ENCODE peak calls at places on chromosome 10, in seven cellular contexts. W, H, B, O, F, J and D are unnamed samples.

GRCh38 chr10:60208676-60209269 is 180.9 kb downstream of the ANK3 start:
- DNase-seq in W (no peak), H (no peak), B (no peak), O (peak), F (no peak), J (peak), D (no peak)

GRCh38 chr10:46546591-46547330 is 9.7 kb downstream of the GPRIN2 start:
- DNase-seq in W (peak), H (peak), B (no peak), O (no peak), F (peak), J (no peak), D (peak)

GRCh38 chr10:110409926-110410325 is 87.8 kb upstream of the DUSP5 start:
- DNase-seq in W (no peak), H (no peak), B (no peak), O (no peak), F (no peak), J (no peak), D (no peak)

GRCh38 chr10:44955408-44956070 is 4.1 kb upstream of the RASSF4 start:
- DNase-seq in W (no peak), H (peak), B (no peak), O (no peak), F (peak), J (no peak), D (no peak)

GRCh38 chr10:21427804-21428481 is 97.5 kb downstream of the SKIDA1 start:
- DNase-seq in W (no peak), H (no peak), B (no peak), O (peak), F (no peak), J (no peak), D (no peak)

GRCh38 chr10:132554991-132555647 is 17.5 kb downstream of the INPP5A start:
- DNase-seq in W (peak), H (peak), B (no peak), O (no peak), F (peak), J (no peak), D (peak)

GRCh38 chr10:96691761-96692160 is 28.6 kb downstream of the PIK3AP1 start:
- DNase-seq in W (no peak), H (no peak), B (no peak), O (no peak), F (no peak), J (no peak), D (no peak)

GRCh38 chr10:51651063-51651462 is 48.3 kb downstream of the CSTF2T start:
- DNase-seq in W (no peak), H (no peak), B (no peak), O (no peak), F (no peak), J (no peak), D (no peak)

GRCh38 chr10:123669901-123670300 is 3.7 kb downstream of the GPR26 start:
- DNase-seq in W (no peak), H (no peak), B (no peak), O (no peak), F (no peak), J (no peak), D (no peak)

GRCh38 chr10:123663522-123663921 is 2.6 kb upstream of the GPR26 start:
- DNase-seq in W (no peak), H (no peak), B (no peak), O (no peak), F (no peak), J (no peak), D (no peak)

GRCh38 chr10:123666318-123667291 is at the start of gene GPR26:
- DNase-seq in W (no peak), H (no peak), B (no peak), O (no peak), F (no peak), J (peak), D (no peak)

GRCh38 chr10:123665371-123666286 is 526 bp upstream of the GPR26 start:
- DNase-seq in W (no peak), H (no peak), B (no peak), O (no peak), F (no peak), J (peak), D (no peak)
- TF ChIP-seq EP300 in W (no peak), H (no peak), B (no peak), O (no peak), F (no peak), J (no peak), D (no peak)

DNA sequence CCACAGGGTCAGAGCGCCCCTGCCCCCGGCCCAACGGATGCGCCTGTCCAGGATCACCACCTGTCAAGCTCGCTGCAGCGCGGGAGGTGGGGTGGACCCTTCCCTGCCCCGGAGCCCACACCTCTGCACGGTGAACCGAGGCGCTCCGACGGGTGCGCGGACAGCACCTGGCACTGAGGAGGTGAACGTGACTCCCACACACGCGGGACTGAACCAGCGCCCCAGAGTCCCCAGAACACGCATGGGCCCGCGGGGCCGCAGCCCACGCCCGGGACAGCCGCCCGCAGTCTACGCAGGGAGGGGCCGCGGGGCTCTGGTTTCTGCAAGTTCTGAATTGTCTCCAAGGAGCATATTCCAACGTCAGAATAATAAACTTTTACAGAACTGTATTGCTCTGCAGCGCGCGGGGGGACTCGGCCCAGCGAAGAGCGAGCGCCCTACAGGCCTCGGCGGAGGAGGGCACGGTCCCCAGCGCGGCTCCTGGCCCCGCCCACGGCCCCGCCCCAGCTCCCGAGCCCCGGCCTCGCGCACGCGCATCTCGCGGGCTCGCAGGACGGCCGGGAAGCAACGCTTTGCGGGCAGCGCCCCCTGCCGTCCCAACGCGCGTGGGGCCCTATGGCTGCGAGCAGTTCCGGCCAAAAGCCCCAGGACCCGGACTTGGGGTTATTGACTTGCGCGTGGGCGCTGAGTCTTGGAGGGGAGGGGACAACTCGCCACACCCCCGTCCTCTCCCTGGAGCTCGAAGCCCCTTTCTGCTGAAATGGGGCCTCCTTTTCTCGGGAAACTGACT is 29.7 kb downstream of the OAT start:
- DNase-seq in W (peak), H (peak), B (peak), O (peak), F (peak), J (peak), D (peak)
- TF ChIP-seq POLR2AphosphoS5 in W (peak), H (no peak), B (no peak), O (no peak), F (peak), J (peak), D (no peak)

GRCh38 chr10:111921821-111922220 is 261.7 kb downstream of the GPAM start:
- DNase-seq in W (no peak), H (no peak), B (no peak), O (no peak), F (no peak), J (no peak), D (no peak)
- TF ChIP-seq CTCF in W (no peak), H (no peak), B (no peak), O (no peak), F (no peak), J (no peak), D (no peak)

GRCh38 chr10:77287647-77288120 is 349.9 kb downstream of the KCNMA1 start:
- DNase-seq in W (no peak), H (peak), B (no peak), O (no peak), F (no peak), J (no peak), D (no peak)

GRCh38 chr10:77289027-77289501 is 348.5 kb downstream of the KCNMA1 start:
- DNase-seq in W (no peak), H (peak), B (no peak), O (no peak), F (no peak), J (no peak), D (no peak)

GRCh38 chr10:77289790-77290189 is 347.8 kb downstream of the KCNMA1 start:
- DNase-seq in W (no peak), H (no peak), B (no peak), O (no peak), F (no peak), J (peak), D (no peak)

GRCh38 chr10:77291596-77292505 is 345.8 kb downstream of the KCNMA1 start:
- DNase-seq in W (no peak), H (peak), B (no peak), O (no peak), F (no peak), J (no peak), D (no peak)

DNA sequence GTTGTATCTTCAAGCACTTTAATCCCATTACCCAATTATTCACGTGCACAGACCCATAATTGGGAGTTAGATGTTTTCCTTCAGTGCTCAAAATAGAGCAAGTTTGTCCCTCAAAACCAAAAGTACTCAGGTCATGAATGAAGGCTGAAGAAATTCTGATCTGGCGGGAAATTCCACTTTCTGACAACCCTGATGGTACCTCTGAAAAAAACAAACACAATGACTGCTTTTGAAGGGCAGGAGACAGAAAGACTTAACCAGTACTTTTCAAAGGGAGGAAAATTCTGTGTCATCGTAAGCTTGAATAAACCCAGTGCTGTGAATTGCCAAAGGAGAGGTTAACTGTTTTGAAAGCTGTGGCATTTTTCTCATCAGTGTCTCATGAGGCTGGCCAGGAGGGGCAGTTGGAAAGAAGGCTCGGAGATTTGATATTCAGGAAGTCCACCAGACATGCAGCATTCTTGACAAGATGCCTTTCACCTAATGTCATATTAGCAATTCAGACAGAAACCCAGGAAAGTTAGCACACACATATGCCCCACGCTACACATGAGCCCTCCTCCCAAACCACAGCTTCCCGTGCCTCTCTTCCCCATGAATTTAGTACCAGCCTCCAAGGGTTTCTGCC is 347.0 kb downstream of the KCNMA1 start:
- DNase-seq in W (no peak), H (peak), B (no peak), O (no peak), F (no peak), J (no peak), D (no peak)
- TF ChIP-seq EP300 in W (no peak), H (no peak), B (no peak), O (no peak), F (no peak), J (no peak), D (no peak)